ENCODE peak calls at places on chromosomes 2 and 18, in six cellular contexts. One of them, this sample, is unnamed.

GRCh38 chr2:216202602-216203250 is 93.6 kb downstream of the XRCC5 start:
- DNase-seq in heart right ventricle: no peak
- DNase-seq in brain microvascular endothelial cell: no peak
- DNase-seq in CD8-positive, alpha-beta T cell: no peak
- DNase-seq in heart left ventricle: no peak
- DNase-seq in left ventricle myocardium inferior: no peak
- DNase-seq in this sample: no peak

GRCh38 chr2:27798948-27799645 is 27.6 kb downstream of the MRPL33 start:
- DNase-seq in heart left ventricle: peak; percentile 38
- DNase-seq in brain microvascular endothelial cell: peak; percentile 100
- DNase-seq in left ventricle myocardium inferior: peak; percentile 28
- DNase-seq in CD8-positive, alpha-beta T cell: no peak
- DNase-seq in heart right ventricle: peak; percentile 61
- DNase-seq in this sample: peak; percentile 54

GRCh38 chr2:183250061-183250460 is 125.8 kb downstream of the NUP35 start:
- DNase-seq in left ventricle myocardium inferior: no peak
- DNase-seq in heart right ventricle: no peak
- DNase-seq in brain microvascular endothelial cell: no peak
- DNase-seq in CD8-positive, alpha-beta T cell: no peak
- DNase-seq in heart left ventricle: no peak
- DNase-seq in this sample: no peak

GRCh38 chr2:55087930-55088329 is 37.7 kb upstream of the RTN4 start:
- DNase-seq in left ventricle myocardium inferior: no peak
- DNase-seq in CD8-positive, alpha-beta T cell: no peak
- DNase-seq in brain microvascular endothelial cell: no peak
- DNase-seq in heart left ventricle: peak; percentile 16
- DNase-seq in heart right ventricle: peak; percentile 13
- DNase-seq in this sample: no peak

GRCh38 chr2:138321458-138321857 is 180.1 kb upstream of the SPOPL start:
- DNase-seq in heart right ventricle: no peak
- DNase-seq in left ventricle myocardium inferior: no peak
- DNase-seq in CD8-positive, alpha-beta T cell: no peak
- DNase-seq in heart left ventricle: no peak
- DNase-seq in brain microvascular endothelial cell: no peak
- DNase-seq in this sample: no peak

GRCh38 chr2:207928079-207928478 is 97.2 kb downstream of the PLEKHM3 start:
- DNase-seq in heart left ventricle: no peak
- DNase-seq in CD8-positive, alpha-beta T cell: no peak
- DNase-seq in left ventricle myocardium inferior: no peak
- DNase-seq in heart right ventricle: no peak
- DNase-seq in brain microvascular endothelial cell: no peak
- DNase-seq in this sample: no peak

GRCh38 chr18:27769152-27769551 is 407.8 kb downstream of the CDH2 start:
- DNase-seq in CD8-positive, alpha-beta T cell: no peak
- DNase-seq in left ventricle myocardium inferior: no peak
- DNase-seq in heart right ventricle: no peak
- DNase-seq in brain microvascular endothelial cell: no peak
- DNase-seq in heart left ventricle: no peak
- DNase-seq in this sample: no peak

GRCh38 chr18:3995476-3996102 is 459.5 kb downstream of the DLGAP1 start:
- DNase-seq in brain microvascular endothelial cell: peak; percentile 33
- DNase-seq in heart left ventricle: peak; percentile 40
- DNase-seq in left ventricle myocardium inferior: no peak
- DNase-seq in heart right ventricle: peak; percentile 64
- DNase-seq in CD8-positive, alpha-beta T cell: peak; percentile 53
- DNase-seq in this sample: no peak

GRCh38 chr2:100470898-100471514 is 724 bp downstream of the NMS start:
- DNase-seq in heart right ventricle: no peak
- DNase-seq in heart left ventricle: no peak
- DNase-seq in CD8-positive, alpha-beta T cell: no peak
- DNase-seq in left ventricle myocardium inferior: peak; percentile 17
- DNase-seq in brain microvascular endothelial cell: peak; percentile 3
- DNase-seq in this sample: no peak

GRCh38 chr2:69604844-69605243 is 38.7 kb downstream of the AAK1 start:
- DNase-seq in brain microvascular endothelial cell: no peak
- DNase-seq in left ventricle myocardium inferior: no peak
- DNase-seq in CD8-positive, alpha-beta T cell: no peak
- DNase-seq in heart left ventricle: no peak
- DNase-seq in heart right ventricle: no peak
- DNase-seq in this sample: no peak

GRCh38 chr18:79987566-79987965 is 797 bp downstream of the TXNL4A start:
- DNase-seq in heart right ventricle: no peak
- DNase-seq in CD8-positive, alpha-beta T cell: no peak
- DNase-seq in left ventricle myocardium inferior: no peak
- DNase-seq in brain microvascular endothelial cell: no peak
- DNase-seq in heart left ventricle: no peak
- DNase-seq in this sample: no peak

GRCh38 chr2:66507673-66508127 is 72.8 kb downstream of the MEIS1 start:
- DNase-seq in heart left ventricle: no peak
- DNase-seq in CD8-positive, alpha-beta T cell: no peak
- DNase-seq in left ventricle myocardium inferior: no peak
- DNase-seq in brain microvascular endothelial cell: no peak
- DNase-seq in heart right ventricle: no peak
- DNase-seq in this sample: no peak

GRCh38 chr2:241882090-241882625 is 12.6 kb downstream of the RTP5 start:
- DNase-seq in heart left ventricle: peak; percentile 56
- DNase-seq in heart right ventricle: peak; percentile 46
- DNase-seq in brain microvascular endothelial cell: no peak
- DNase-seq in CD8-positive, alpha-beta T cell: no peak
- DNase-seq in left ventricle myocardium inferior: peak; percentile 59
- DNase-seq in this sample: no peak

GRCh38 chr2:155100261-155100660 is 401.8 kb downstream of the KCNJ3 start:
- DNase-seq in heart right ventricle: no peak
- DNase-seq in left ventricle myocardium inferior: no peak
- DNase-seq in brain microvascular endothelial cell: no peak
- DNase-seq in CD8-positive, alpha-beta T cell: no peak
- DNase-seq in heart left ventricle: no peak
- DNase-seq in this sample: no peak

DNA sequence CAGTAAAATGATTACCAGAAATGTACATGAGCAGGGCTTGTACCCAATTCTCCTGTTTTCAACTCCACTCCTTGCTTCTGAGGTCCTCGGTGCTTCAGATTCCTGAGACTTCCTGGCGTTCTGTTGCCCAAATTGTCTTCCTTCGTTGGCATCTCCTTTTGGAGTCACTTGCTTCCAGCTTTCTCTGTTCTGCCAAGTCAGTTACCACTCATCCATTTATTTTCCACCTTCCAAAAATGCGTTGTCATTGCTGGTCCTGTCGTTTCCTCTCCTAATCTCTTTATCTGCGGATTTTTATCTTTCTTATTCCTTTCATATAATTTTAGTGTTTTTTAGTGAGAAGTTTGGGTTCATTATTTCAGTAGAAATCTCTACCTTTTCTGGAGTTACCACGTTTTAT is 18.5 kb upstream of the EFR3B start:
- DNase-seq in brain microvascular endothelial cell: no peak
- DNase-seq in CD8-positive, alpha-beta T cell: no peak
- DNase-seq in heart right ventricle: no peak
- DNase-seq in heart left ventricle: no peak
- DNase-seq in left ventricle myocardium inferior: no peak
- DNase-seq in this sample: no peak
- H3K4me3 ChIP-seq in brain microvascular endothelial cell: no peak overlapping the region
- H3K4me3 ChIP-seq in CD8-positive, alpha-beta T cell: no peak overlapping the region
- H3K4me3 ChIP-seq in heart right ventricle: no peak overlapping the region
- H3K4me3 ChIP-seq in heart left ventricle: no peak overlapping the region
- H3K4me3 ChIP-seq in left ventricle myocardium inferior: no peak overlapping the region
- H3K4me3 ChIP-seq in this sample: no peak overlapping the region

GRCh38 chr2:119723121-119723635 is 36.5 kb upstream of the PTPN4 start:
- DNase-seq in CD8-positive, alpha-beta T cell: no peak
- DNase-seq in left ventricle myocardium inferior: no peak
- DNase-seq in brain microvascular endothelial cell: no peak
- DNase-seq in heart left ventricle: no peak
- DNase-seq in heart right ventricle: no peak
- DNase-seq in this sample: no peak
- H3K27ac ChIP-seq in CD8-positive, alpha-beta T cell: no peak overlapping the region
- H3K27ac ChIP-seq in left ventricle myocardium inferior: no peak overlapping the region
- H3K27ac ChIP-seq in brain microvascular endothelial cell: no peak overlapping the region
- H3K27ac ChIP-seq in heart left ventricle: no peak overlapping the region
- H3K27ac ChIP-seq in heart right ventricle: no peak overlapping the region
- H3K27ac ChIP-seq in this sample: no peak overlapping the region

GRCh38 chr2:143110759-143111428 is 18.3 kb upstream of the ARHGAP15 start:
- DNase-seq in left ventricle myocardium inferior: peak; percentile 20
- DNase-seq in CD8-positive, alpha-beta T cell: peak; percentile 78
- DNase-seq in brain microvascular endothelial cell: peak; percentile 63
- DNase-seq in heart left ventricle: peak; percentile 42
- DNase-seq in heart right ventricle: peak; percentile 58
- DNase-seq in this sample: peak; percentile 47
- TF ChIP-seq CTCF in left ventricle myocardium inferior: peak; percentile 66
- TF ChIP-seq CTCF in CD8-positive, alpha-beta T cell: peak; percentile 85
- TF ChIP-seq CTCF in brain microvascular endothelial cell: peak; percentile 77
- TF ChIP-seq CTCF in heart left ventricle: peak; percentile 55
- TF ChIP-seq CTCF in heart right ventricle: peak; percentile 70
- TF ChIP-seq CTCF in this sample: peak; percentile 65

GRCh38 chr2:112791693-112792230 is 7.5 kb upstream of the IL1A start:
- DNase-seq in left ventricle myocardium inferior: no peak
- DNase-seq in heart right ventricle: no peak
- DNase-seq in heart left ventricle: no peak
- DNase-seq in CD8-positive, alpha-beta T cell: no peak
- DNase-seq in brain microvascular endothelial cell: no peak
- DNase-seq in this sample: no peak

GRCh38 chr2:112793449-112793978 is 9.2 kb upstream of the IL1A start:
- DNase-seq in heart left ventricle: no peak
- DNase-seq in brain microvascular endothelial cell: no peak
- DNase-seq in left ventricle myocardium inferior: no peak
- DNase-seq in heart right ventricle: no peak
- DNase-seq in CD8-positive, alpha-beta T cell: no peak
- DNase-seq in this sample: no peak

GRCh38 chr2:112794131-112794733 is 9.9 kb upstream of the IL1A start:
- DNase-seq in CD8-positive, alpha-beta T cell: no peak
- DNase-seq in heart left ventricle: no peak
- DNase-seq in left ventricle myocardium inferior: peak; percentile 17
- DNase-seq in brain microvascular endothelial cell: peak; percentile 92
- DNase-seq in heart right ventricle: no peak
- DNase-seq in this sample: peak; percentile 74

GRCh38 chr2:112795720-112796119 is 11.4 kb upstream of the IL1A start:
- DNase-seq in left ventricle myocardium inferior: no peak
- DNase-seq in CD8-positive, alpha-beta T cell: no peak
- DNase-seq in heart right ventricle: no peak
- DNase-seq in brain microvascular endothelial cell: no peak
- DNase-seq in heart left ventricle: no peak
- DNase-seq in this sample: no peak

DNA sequence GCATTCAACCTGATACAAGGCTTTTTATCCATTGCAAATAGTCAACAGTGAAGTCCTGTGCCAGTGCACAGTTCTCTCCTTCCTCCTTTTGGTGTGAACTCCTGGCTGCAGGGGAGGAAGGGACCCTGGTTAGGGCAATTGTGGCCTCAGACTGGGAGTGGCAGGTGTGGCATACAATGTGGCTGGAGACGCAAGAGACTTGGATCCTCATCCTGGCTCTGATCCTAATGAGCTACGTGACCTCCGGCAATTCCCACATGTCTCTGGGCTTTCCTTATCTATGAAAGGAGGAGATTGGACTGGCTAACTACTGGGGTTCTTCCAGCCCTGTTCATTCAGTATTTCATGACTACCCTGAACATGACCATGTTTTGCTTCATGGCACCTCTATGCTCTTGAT is 10.5 kb upstream of the IL1A start:
- DNase-seq in left ventricle myocardium inferior: no peak
- DNase-seq in heart right ventricle: no peak
- DNase-seq in CD8-positive, alpha-beta T cell: no peak
- DNase-seq in heart left ventricle: no peak
- DNase-seq in brain microvascular endothelial cell: no peak
- DNase-seq in this sample: no peak
- H3K4me3 ChIP-seq in left ventricle myocardium inferior: no peak overlapping the region
- H3K4me3 ChIP-seq in heart right ventricle: no peak overlapping the region
- H3K4me3 ChIP-seq in CD8-positive, alpha-beta T cell: no peak overlapping the region
- H3K4me3 ChIP-seq in heart left ventricle: no peak overlapping the region
- H3K4me3 ChIP-seq in brain microvascular endothelial cell: no peak overlapping the region
- H3K4me3 ChIP-seq in this sample: no peak overlapping the region

GRCh38 chr2:29726976-29727375 is 194.4 kb downstream of the ALK start:
- DNase-seq in heart left ventricle: no peak
- DNase-seq in CD8-positive, alpha-beta T cell: no peak
- DNase-seq in left ventricle myocardium inferior: no peak
- DNase-seq in brain microvascular endothelial cell: no peak
- DNase-seq in heart right ventricle: no peak
- DNase-seq in this sample: no peak

GRCh38 chr2:29725610-29726009 is 195.8 kb downstream of the ALK start:
- DNase-seq in CD8-positive, alpha-beta T cell: no peak
- DNase-seq in heart right ventricle: no peak
- DNase-seq in left ventricle myocardium inferior: no peak
- DNase-seq in heart left ventricle: no peak
- DNase-seq in brain microvascular endothelial cell: no peak
- DNase-seq in this sample: no peak

GRCh38 chr2:29724282-29724681 is 197.1 kb downstream of the ALK start:
- DNase-seq in CD8-positive, alpha-beta T cell: no peak
- DNase-seq in brain microvascular endothelial cell: no peak
- DNase-seq in left ventricle myocardium inferior: no peak
- DNase-seq in heart left ventricle: no peak
- DNase-seq in heart right ventricle: no peak
- DNase-seq in this sample: no peak

GRCh38 chr2:29719626-29720025 is 201.8 kb downstream of the ALK start:
- DNase-seq in heart right ventricle: no peak
- DNase-seq in heart left ventricle: no peak
- DNase-seq in left ventricle myocardium inferior: no peak
- DNase-seq in CD8-positive, alpha-beta T cell: no peak
- DNase-seq in brain microvascular endothelial cell: no peak
- DNase-seq in this sample: no peak

GRCh38 chr2:29723255-29724001 is 198.0 kb downstream of the ALK start:
- DNase-seq in brain microvascular endothelial cell: no peak
- DNase-seq in heart left ventricle: no peak
- DNase-seq in heart right ventricle: no peak
- DNase-seq in left ventricle myocardium inferior: no peak
- DNase-seq in CD8-positive, alpha-beta T cell: no peak
- DNase-seq in this sample: no peak
- H3K27ac ChIP-seq in brain microvascular endothelial cell: no peak overlapping the region
- H3K27ac ChIP-seq in heart left ventricle: no peak overlapping the region
- H3K27ac ChIP-seq in heart right ventricle: no peak overlapping the region
- H3K27ac ChIP-seq in left ventricle myocardium inferior: no peak overlapping the region
- H3K27ac ChIP-seq in CD8-positive, alpha-beta T cell: no peak overlapping the region
- H3K27ac ChIP-seq in this sample: no peak overlapping the region

DNA sequence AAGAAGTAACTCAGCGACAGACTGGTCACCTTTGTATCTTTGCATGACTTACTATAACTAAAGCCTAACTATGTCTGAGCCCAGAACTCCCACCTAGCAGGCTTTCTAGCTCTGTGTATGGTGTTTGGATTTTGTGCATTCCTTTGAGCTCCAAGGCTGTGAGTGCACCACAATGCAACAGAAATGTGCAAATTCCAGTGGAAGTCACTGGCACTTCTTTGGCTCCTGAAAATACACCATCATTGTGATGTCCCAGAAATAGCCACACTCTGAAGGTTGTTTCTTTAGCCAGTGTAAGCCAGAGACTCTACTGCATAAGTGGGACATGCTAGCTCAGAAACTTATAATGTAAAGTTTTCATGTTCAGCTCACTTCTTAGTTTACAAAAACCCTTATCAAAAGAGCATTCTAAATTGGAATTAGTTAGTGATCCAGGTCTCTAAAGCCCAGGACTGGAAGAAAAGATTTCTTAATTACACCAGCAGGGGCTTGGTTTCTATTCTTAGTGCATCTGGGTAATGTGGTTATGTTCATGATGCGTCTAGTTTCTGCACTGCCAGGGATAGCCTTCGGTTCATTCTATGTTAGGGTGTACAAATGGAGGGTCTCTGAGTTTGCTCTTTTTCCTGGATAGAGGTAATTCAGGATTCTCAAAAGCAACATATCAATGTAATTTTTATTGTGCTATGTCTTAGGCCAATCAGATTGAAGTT is 1239.5 kb upstream of the ZEB2 start:
- DNase-seq in left ventricle myocardium inferior: no peak
- DNase-seq in heart right ventricle: no peak
- DNase-seq in heart left ventricle: no peak
- DNase-seq in brain microvascular endothelial cell: no peak
- DNase-seq in CD8-positive, alpha-beta T cell: no peak
- DNase-seq in this sample: no peak
- TF ChIP-seq CTCF in left ventricle myocardium inferior: no peak
- TF ChIP-seq CTCF in heart right ventricle: no peak
- TF ChIP-seq CTCF in heart left ventricle: no peak
- TF ChIP-seq CTCF in brain microvascular endothelial cell: no peak
- TF ChIP-seq CTCF in CD8-positive, alpha-beta T cell: no peak
- TF ChIP-seq CTCF in this sample: no peak